ENCODE peak calls at places on chromosome 2, in ten cellular contexts. C is left lung, Y is progenitor cell of endocrine pancreas, W is AG04450, P is choroid plexus epithelial cell, N is spleen, K is neural progenitor cell, H is GM23338, M is Panc1, L is pancreas. S is an unnamed sample.

GRCh38 chr2:179580378-179581146 is 280.9 kb downstream of the ZNF385B start:
- DNase-seq in C (no peak), Y (no peak), W (no peak), P (no peak), N (no peak), K (no peak), H (no peak), M (no peak), L (no peak), S (no peak)

GRCh38 chr2:205405194-205405593 is 277.1 kb upstream of the NRP2 start:
- DNase-seq in C (no peak), Y (no peak), W (no peak), P (peak), N (no peak), K (no peak), H (no peak), M (no peak), L (no peak), S (no peak)

GRCh38 chr2:67075056-67075455 is 322.1 kb upstream of the ETAA1 start:
- DNase-seq in C (no peak), Y (no peak), W (no peak), P (no peak), N (no peak), K (no peak), H (no peak), M (no peak), L (no peak), S (no peak)

GRCh38 chr2:28231110-28231621 is 161.5 kb upstream of the FOSL2 start:
- DNase-seq in C (no peak), Y (no peak), W (no peak), P (peak), N (no peak), K (no peak), H (no peak), M (no peak), L (no peak), S (no peak)

GRCh38 chr2:168758970-168759820 is 43.2 kb upstream of the NOSTRIN start:
- DNase-seq in C (no peak), Y (no peak), W (peak), P (peak), N (no peak), K (peak), H (peak), M (no peak), L (no peak), S (no peak)

GRCh38 chr2:233453111-233453915 is 99.0 kb downstream of the DGKD start:
- DNase-seq in C (peak), Y (no peak), W (no peak), P (no peak), N (peak), K (no peak), H (no peak), M (no peak), L (no peak), S (no peak)

GRCh38 chr2:23532311-23533013 is 147.5 kb downstream of the KLHL29 start:
- DNase-seq in C (peak), Y (no peak), W (no peak), P (peak), N (no peak), K (no peak), H (no peak), M (no peak), L (no peak), S (no peak)

GRCh38 chr2:27723372-27724144 is 48.0 kb upstream of the MRPL33 start:
- DNase-seq in C (no peak), Y (peak), W (peak), P (peak), N (no peak), K (peak), H (peak), M (no peak), L (peak), S (peak)

GRCh38 chr2:176494949-176495353 is 225.7 kb downstream of the MTX2 start:
- DNase-seq in C (no peak), Y (no peak), W (no peak), P (no peak), N (no peak), K (no peak), H (no peak), M (no peak), L (no peak), S (no peak)

GRCh38 chr2:57516740-57517340 is 529.8 kb upstream of the VRK2 start:
- DNase-seq in C (no peak), Y (no peak), W (peak), P (peak), N (no peak), K (peak), H (peak), M (peak), L (no peak), S (no peak)

GRCh38 chr2:68157402-68158133 is at the start of gene PNO1:
- DNase-seq in C (peak), Y (peak), W (peak), P (peak), N (peak), K (peak), H (peak), M (peak), L (peak), S (peak)
- TF ChIP-seq CTCF in C (no peak), Y (peak), W (no peak), P (no peak), N (no peak), K (no peak), H (no peak), M (no peak), L (no peak), S (no peak)

DNA sequence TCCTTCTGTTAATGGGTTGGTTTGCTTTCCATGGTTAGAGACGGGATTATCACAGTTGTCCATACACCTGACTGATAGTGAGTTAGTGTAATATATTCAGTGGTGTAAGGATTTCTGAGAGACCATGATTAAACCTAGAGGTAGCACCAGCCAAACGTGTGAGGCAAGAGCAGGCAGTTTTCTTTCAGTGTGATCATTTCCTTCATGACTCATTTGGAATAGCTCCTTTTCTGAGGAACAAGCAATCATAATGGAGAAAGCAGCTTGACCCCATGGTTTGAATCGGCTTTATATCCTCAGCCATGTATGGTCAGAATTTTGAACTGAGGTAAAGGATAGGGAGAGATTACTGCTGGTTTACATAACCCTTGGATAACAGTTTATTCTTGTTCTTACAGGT is 2.9 kb downstream of the MXD1 start:
- DNase-seq in C (no peak), Y (no peak), W (peak), P (peak), N (no peak), K (no peak), H (no peak), M (peak), L (no peak), S (no peak)
- TF ChIP-seq CTCF in C (no peak), Y (no peak), W (no peak), P (no peak), N (no peak), K (no peak), H (no peak), M (no peak), L (no peak), S (no peak)

GRCh38 chr2:16890081-16890480 is 224.4 kb upstream of the CYRIA start:
- DNase-seq in C (no peak), Y (no peak), W (no peak), P (peak), N (no peak), K (peak), H (peak), M (no peak), L (no peak), S (no peak)
- TF ChIP-seq CTCF in C (no peak), Y (no peak), W (no peak), P (no peak), N (no peak), K (peak), H (peak), M (no peak), L (no peak), S (no peak)

GRCh38 chr2:35428548-35428947 is 927.0 kb upstream of the CRIM1 start:
- DNase-seq in C (no peak), Y (no peak), W (no peak), P (peak), N (no peak), K (peak), H (peak), M (peak), L (peak), S (peak)
- TF ChIP-seq CTCF in C (peak), Y (peak), W (peak), P (peak), N (no peak), K (peak), H (peak), M (peak), L (no peak), S (peak)

GRCh38 chr2:232367591-232368233 is 10.8 kb upstream of the ALPP start:
- DNase-seq in C (peak), Y (no peak), W (no peak), P (no peak), N (peak), K (peak), H (peak), M (no peak), L (no peak), S (peak)
- TF ChIP-seq CTCF in C (no peak), Y (peak), W (peak), P (peak), N (no peak), K (peak), H (peak), M (peak), L (no peak), S (peak)

DNA sequence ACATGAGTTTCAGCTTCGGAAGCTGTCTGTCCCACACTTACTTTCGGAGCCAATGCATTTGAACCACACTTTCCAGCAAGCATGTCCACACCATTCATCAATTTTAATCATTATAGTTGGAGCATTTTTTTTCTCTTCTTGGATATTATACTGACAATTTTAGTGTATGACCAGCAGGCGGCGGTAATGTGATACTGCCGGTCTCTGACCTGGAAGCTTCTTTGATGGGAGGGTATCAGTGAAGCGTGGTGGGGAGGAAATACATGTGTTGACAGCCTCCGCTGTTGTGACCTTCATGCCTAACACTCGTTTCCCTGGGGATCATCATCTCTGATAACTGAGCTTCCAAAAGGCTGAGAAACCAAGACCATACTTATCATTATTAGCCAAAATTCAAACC is 231.7 kb downstream of the GBX2 start:
- DNase-seq in C (no peak), Y (no peak), W (no peak), P (peak), N (no peak), K (peak), H (peak), M (no peak), L (no peak), S (peak)
- TF ChIP-seq CTCF in C (peak), Y (peak), W (peak), P (peak), N (no peak), K (peak), H (peak), M (peak), L (no peak), S (peak)

GRCh38 chr2:191847764-191848163 is 876 bp upstream of the CAVIN2 start:
- DNase-seq in C (no peak), Y (no peak), W (no peak), P (no peak), N (no peak), K (no peak), H (no peak), M (no peak), L (no peak), S (no peak)

GRCh38 chr2:191846787-191847620 is at the start of gene CAVIN2:
- DNase-seq in C (peak), Y (no peak), W (peak), P (peak), N (peak), K (peak), H (no peak), M (no peak), L (no peak), S (no peak)

GRCh38 chr2:191845876-191846786 is 757 bp downstream of the CAVIN2 start:
- DNase-seq in C (peak), Y (no peak), W (no peak), P (no peak), N (peak), K (no peak), H (no peak), M (no peak), L (no peak), S (no peak)

GRCh38 chr2:191844706-191845105 is 2.2 kb downstream of the CAVIN2 start:
- DNase-seq in C (no peak), Y (no peak), W (no peak), P (peak), N (no peak), K (no peak), H (no peak), M (no peak), L (no peak), S (no peak)

GRCh38 chr2:191845248-191845715 is 1.6 kb downstream of the CAVIN2 start:
- DNase-seq in C (peak), Y (no peak), W (no peak), P (peak), N (peak), K (peak), H (peak), M (no peak), L (no peak), S (no peak)
- TF ChIP-seq CTCF in C (no peak), Y (no peak), W (no peak), P (no peak), N (no peak), K (no peak), H (no peak), M (no peak), L (no peak), S (no peak)

DNA sequence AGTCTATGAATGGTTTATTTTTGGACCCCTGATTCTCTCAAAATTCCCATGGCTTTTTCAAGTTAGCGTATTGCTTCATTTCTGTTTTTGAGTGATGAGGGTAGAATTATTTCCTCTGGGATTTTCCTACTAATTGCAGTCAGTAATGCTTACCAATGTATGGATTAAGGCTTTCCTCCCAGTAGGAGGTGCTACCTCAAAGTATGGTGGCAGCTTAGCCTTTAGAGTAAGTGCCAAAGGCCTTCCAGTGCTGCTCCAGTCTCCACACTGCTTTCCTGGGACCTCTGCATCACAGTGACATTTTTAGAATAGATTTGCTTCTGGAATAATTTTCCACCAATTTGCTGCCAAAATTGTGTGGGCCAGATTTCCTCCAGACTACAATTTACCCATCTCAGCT is 16.2 kb upstream of the SSB start:
- DNase-seq in C (no peak), Y (no peak), W (no peak), P (no peak), N (no peak), K (peak), H (peak), M (no peak), L (no peak), S (no peak)
- TF ChIP-seq CTCF in C (no peak), Y (no peak), W (no peak), P (no peak), N (no peak), K (no peak), H (peak), M (peak), L (no peak), S (no peak)

S was measured in endothelial cell.